ENCODE peak calls at places on chromosomes 6 and 20, in seven cellular contexts. G, L, D, U, E, R and S are unnamed samples.

GRCh38 chr6:9554806-9555205 is 860.1 kb downstream of the TFAP2A start:
- DNase-seq in D (no peak), G (no peak), U (no peak), R (no peak), E (no peak), L (no peak), S (no peak)

GRCh38 chr20:32798046-32798985 is 21.4 kb upstream of the MAPRE1 start:
- DNase-seq in R (no peak), U (no peak), E (no peak), G (no peak), L (no peak), D (no peak), S (no peak)

GRCh38 chr6:137927777-137928218 is 60.7 kb downstream of the TNFAIP3 start:
- DNase-seq in E (no peak), U (no peak), G (peak), R (no peak), D (no peak), L (peak), S (no peak)

GRCh38 chr6:79062708-79063107 is 15.3 kb downstream of the PHIP start:
- DNase-seq in U (no peak), R (no peak), G (no peak), L (no peak), E (no peak), D (no peak), S (no peak)

GRCh38 chr20:16537918-16538317 is 35.3 kb downstream of the KIF16B start:
- DNase-seq in L (no peak), D (no peak), U (no peak), E (no peak), G (peak), R (no peak), S (no peak)

GRCh38 chr6:88858455-88858854 is 105.0 kb downstream of the RNGTT start:
- DNase-seq in R (no peak), D (no peak), L (no peak), U (no peak), E (no peak), G (no peak), S (no peak)

GRCh38 chr6:90038951-90039653 is 144.8 kb downstream of the GJA10 start:
- DNase-seq in E (no peak), U (no peak), G (no peak), L (peak), R (no peak), D (no peak), S (no peak)

GRCh38 chr6:26175428-26176181 is 88.4 kb downstream of the HFE start:
- DNase-seq in R (peak), L (peak), U (peak), E (no peak), G (peak), D (peak), S (no peak)

GRCh38 chr6:136528477-136528876 is 21.7 kb downstream of the MAP7 start:
- DNase-seq in U (no peak), G (no peak), D (no peak), R (no peak), E (no peak), L (no peak), S (no peak)

GRCh38 chr6:20866940-20867630 is 332.8 kb downstream of the CDKAL1 start:
- DNase-seq in D (no peak), U (peak), E (no peak), R (peak), G (no peak), L (peak), S (no peak)

GRCh38 chr6:118862443-118862842 is 31.5 kb upstream of the ASF1A start:
- DNase-seq in R (no peak), E (no peak), U (no peak), G (no peak), L (no peak), D (no peak), S (no peak)

GRCh38 chr6:138105880-138106664 is 1.1 kb downstream of the PERP start:
- DNase-seq in R (peak), E (no peak), D (no peak), U (peak), G (peak), L (peak), S (peak)

GRCh38 chr6:25094726-25095125 is 159.0 kb upstream of the RIPOR2 start:
- DNase-seq in U (no peak), D (no peak), E (no peak), L (no peak), R (no peak), G (no peak), S (no peak)

GRCh38 chr6:129609635-129610034 is 100.3 kb downstream of the ARHGAP18 start:
- DNase-seq in D (no peak), U (no peak), E (no peak), G (no peak), R (no peak), L (no peak), S (no peak)

GRCh38 chr20:34922654-34923381 is 32.8 kb downstream of the GSS start:
- DNase-seq in G (peak), D (peak), E (no peak), U (no peak), L (peak), R (peak), S (peak)

GRCh38 chr6:147549531-147549930 is 41.0 kb downstream of the SAMD5 start:
- DNase-seq in R (peak), E (no peak), G (no peak), U (no peak), L (peak), D (no peak), S (no peak)

DNA sequence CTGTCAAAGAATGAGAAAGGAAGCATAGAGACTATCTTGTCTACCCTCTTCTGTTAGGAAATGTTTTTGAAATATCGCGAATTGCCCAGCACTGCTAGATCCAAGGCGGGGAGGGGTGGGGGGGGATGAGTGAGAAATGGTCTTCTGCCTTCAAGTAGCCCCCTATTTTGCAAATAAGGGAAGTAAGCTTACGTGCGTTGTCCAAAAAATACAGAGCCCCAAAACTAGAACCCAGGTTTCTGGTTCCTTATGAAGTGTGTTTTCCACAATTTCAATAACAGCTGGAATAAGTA is 923 bp upstream of the ILRUN start:
- DNase-seq in D (no peak), E (peak), G (no peak), L (no peak), U (no peak), R (no peak), S (no peak)
- H3K27ac ChIP-seq in D (peak), E (no peak), G (peak), L (no peak), U (no peak), R (no peak), S (no peak)

DNA sequence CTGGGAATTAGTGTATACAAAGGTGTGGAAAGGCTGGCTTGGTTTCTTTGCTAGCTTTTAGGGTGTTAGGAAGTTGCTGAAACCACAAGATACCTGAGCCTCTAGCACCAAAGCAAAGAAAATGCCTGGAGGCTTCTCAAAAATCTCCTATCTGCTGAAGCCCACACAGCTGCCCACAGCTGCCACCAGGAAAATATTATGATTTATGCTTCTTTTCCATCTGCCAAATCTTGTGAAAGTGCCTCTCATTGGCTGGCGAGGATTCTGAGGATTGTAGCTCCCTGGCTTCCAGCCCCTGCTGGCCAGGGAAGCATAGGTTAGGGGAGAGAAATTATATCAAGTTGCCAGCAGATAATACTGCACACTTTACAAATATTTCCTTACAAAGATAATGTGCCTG is 98.5 kb downstream of the MRPL14 start:
- DNase-seq in U (no peak), D (no peak), G (peak), R (peak), L (no peak), E (peak), S (no peak)
- TF ChIP-seq CTCF in U (peak), D (no peak), G (no peak), R (peak), L (peak), E (no peak), S (no peak)

GRCh38 chr6:166389119-166389518 is 6.4 kb upstream of the MPC1 start:
- DNase-seq in U (no peak), G (no peak), E (no peak), D (no peak), L (no peak), R (no peak), S (no peak)

GRCh38 chr6:166386111-166386510 is 3.4 kb upstream of the MPC1 start:
- DNase-seq in R (no peak), D (no peak), G (no peak), U (no peak), E (no peak), L (no peak), S (no peak)

GRCh38 chr6:166387642-166388325 is 5.0 kb upstream of the MPC1 start:
- DNase-seq in E (no peak), D (no peak), G (no peak), U (no peak), L (no peak), R (no peak), S (no peak)

GRCh38 chr6:166393535-166393823 is 10.7 kb upstream of the MPC1 start:
- DNase-seq in G (no peak), L (no peak), D (no peak), E (no peak), U (no peak), R (no peak), S (no peak)

DNA sequence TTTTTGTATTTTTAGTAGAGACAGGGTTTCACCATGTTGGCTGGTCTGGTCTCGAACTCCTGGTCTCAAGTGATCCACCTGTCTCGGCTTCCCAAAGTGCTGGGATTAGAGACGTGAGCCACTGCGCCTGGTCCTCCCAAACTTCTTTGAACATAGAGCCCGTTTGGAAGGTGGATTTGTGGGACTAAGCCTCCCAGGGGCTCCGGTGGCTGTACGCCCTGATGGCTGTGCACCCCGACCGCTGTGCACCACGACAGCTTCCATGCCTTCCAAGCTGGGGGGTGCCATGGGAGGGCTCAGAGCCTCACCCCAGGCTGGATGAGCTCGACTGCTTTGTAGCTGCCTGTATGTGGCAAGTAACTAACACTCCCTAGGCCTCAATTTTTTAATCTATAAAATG is 5.9 kb upstream of the MPC1 start:
- DNase-seq in E (no peak), R (no peak), U (no peak), D (no peak), G (no peak), L (no peak), S (no peak)
- H3K27ac ChIP-seq in E (no peak), R (no peak), U (no peak), D (no peak), G (no peak), L (no peak), S (no peak)

GRCh38 chr6:107784669-107785068 is 39.4 kb downstream of the SCML4 start:
- DNase-seq in U (no peak), E (no peak), D (no peak), L (no peak), R (no peak), G (no peak), S (no peak)

GRCh38 chr6:107789361-107789760 is 34.8 kb downstream of the SCML4 start:
- DNase-seq in U (no peak), E (no peak), D (no peak), G (no peak), R (no peak), L (no peak), S (no peak)

GRCh38 chr6:107787589-107787960 is 36.5 kb downstream of the SCML4 start:
- DNase-seq in U (no peak), E (no peak), G (no peak), L (no peak), D (no peak), R (no peak), S (no peak)

GRCh38 chr6:107786179-107786578 is 37.9 kb downstream of the SCML4 start:
- DNase-seq in G (no peak), E (no peak), D (no peak), R (no peak), U (no peak), L (no peak), S (no peak)

DNA sequence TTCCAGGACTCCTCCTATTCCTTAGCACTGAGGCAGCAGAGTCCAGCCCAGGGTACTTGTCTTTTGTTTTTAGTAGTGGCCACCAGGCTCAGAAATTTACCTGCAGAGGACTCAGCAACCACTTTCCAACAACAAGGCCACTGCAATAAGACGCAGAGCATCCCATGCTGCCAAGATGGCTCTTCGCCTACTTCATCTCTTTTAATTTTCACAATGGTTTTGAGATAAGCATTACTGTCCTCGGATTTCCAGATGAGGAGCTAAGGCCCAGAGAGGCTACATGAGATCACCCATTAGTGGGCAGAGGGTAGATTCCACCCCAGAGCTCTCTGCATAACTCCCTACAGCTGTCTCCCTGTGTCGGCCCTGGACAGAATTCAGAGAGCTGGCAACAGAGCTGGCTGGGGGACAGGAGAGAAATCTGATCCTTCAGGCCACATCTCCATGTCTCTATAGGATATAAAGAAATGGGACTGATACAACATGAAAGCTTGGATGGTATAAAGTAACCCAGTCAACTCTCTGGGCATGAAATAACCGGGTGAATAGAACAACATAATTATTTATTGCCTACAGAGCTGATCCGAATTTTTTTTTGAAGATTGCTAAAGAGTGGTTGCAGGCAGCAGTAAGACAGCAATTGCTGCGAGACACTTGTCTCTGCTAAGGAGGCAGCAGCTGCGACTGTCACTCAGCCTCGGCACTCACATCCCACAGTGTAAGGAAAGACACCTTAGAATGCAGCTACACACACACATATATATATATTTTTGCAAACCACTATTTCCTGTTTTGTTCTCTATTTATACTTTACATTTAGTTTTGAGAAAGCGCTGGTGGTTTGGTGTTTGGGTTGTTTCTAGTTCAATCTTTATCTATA is 37.2 kb downstream of the SCML4 start:
- DNase-seq in L (no peak), U (no peak), E (no peak), D (no peak), G (no peak), R (no peak), S (no peak)
- TF ChIP-seq CTCF in L (no peak), U (no peak), E (no peak), D (no peak), G (no peak), R (no peak), S (no peak)

DNA sequence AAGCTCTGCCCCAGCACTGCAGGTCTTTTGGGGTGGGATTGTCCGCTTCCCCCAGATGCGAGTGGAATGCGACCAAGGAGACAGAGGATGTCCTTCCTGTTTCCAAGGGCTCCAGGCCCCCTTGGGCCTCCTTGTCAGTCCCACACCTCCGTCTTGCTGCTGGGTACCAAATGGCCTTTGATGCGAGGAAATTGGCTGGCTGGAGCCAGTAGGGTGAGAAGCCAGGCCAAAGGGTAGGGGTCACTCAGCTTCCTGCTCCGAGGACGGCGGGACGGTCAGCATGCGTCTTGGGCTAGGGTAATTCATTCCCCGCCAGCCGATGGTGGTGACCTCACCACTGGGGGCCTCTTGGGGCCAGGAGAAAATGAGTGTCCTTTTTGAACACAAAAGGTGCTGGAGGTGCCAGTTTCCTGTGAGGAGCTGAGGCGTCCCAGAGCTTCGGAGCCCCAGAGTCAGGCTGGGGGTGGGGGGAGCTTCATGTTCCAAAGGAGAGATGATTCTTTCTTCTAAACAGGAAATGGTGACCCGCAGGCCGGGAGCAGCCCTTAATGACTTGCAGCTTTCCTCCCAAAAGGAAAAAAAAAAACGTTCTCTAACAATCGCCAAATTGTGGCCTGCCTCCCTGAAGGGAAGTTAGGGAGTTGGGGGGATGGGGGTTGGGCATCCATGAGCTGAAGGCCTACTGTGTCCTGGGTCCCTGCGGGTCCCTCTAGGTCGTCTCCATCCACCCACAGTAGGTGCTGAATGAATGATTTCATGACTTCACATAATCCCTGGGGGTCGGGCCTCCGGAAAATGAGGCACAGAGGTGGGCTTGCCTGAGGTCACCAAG is 6.7 kb downstream of the SNAI1 start:
- DNase-seq in G (no peak), U (peak), R (no peak), L (peak), D (peak), E (peak), S (no peak)
- H3K27ac ChIP-seq in G (no peak), U (peak), R (no peak), L (peak), D (peak), E (peak), S (no peak)